ENCODE peak calls at places on chromosome 10, in seven cellular contexts. One of them, this sample, is unnamed.

GRCh38 chr10:16520900-16521299 is 779 bp downstream of the C1QL3 start:
- DNase-seq in germinal center: peak; percentile 14
- DNase-seq in amygdala: no peak
- DNase-seq in AG08395: peak; percentile 20
- DNase-seq in occipital lobe: peak; percentile 3
- DNase-seq in osteocyte: no peak
- DNase-seq in lower lobe of right lung: no peak
- DNase-seq in this sample: no peak

GRCh38 chr10:28585076-28585475 is 52.2 kb downstream of the WAC start:
- DNase-seq in occipital lobe: no peak
- DNase-seq in germinal center: no peak
- DNase-seq in lower lobe of right lung: no peak
- DNase-seq in osteocyte: no peak
- DNase-seq in AG08395: no peak
- DNase-seq in amygdala: no peak
- DNase-seq in this sample: no peak

GRCh38 chr10:120433176-120433575 is 23.9 kb upstream of the PLPP4 start:
- DNase-seq in AG08395: no peak
- DNase-seq in amygdala: no peak
- DNase-seq in occipital lobe: no peak
- DNase-seq in lower lobe of right lung: no peak
- DNase-seq in osteocyte: no peak
- DNase-seq in germinal center: no peak
- DNase-seq in this sample: no peak

GRCh38 chr10:70651661-70652060 is 20.6 kb upstream of the ADAMTS14 start:
- DNase-seq in AG08395: no peak
- DNase-seq in occipital lobe: no peak
- DNase-seq in amygdala: no peak
- DNase-seq in lower lobe of right lung: no peak
- DNase-seq in osteocyte: no peak
- DNase-seq in germinal center: no peak
- DNase-seq in this sample: no peak

GRCh38 chr10:107075117-107075516 is 89.4 kb downstream of the SORCS1 start:
- DNase-seq in occipital lobe: no peak
- DNase-seq in amygdala: no peak
- DNase-seq in lower lobe of right lung: no peak
- DNase-seq in germinal center: no peak
- DNase-seq in AG08395: no peak
- DNase-seq in osteocyte: no peak
- DNase-seq in this sample: no peak

GRCh38 chr10:97601268-97602215 is 12.0 kb downstream of the C10orf62 start:
- DNase-seq in germinal center: no peak
- DNase-seq in amygdala: peak; percentile 6
- DNase-seq in occipital lobe: no peak
- DNase-seq in lower lobe of right lung: no peak
- DNase-seq in AG08395: no peak
- DNase-seq in osteocyte: no peak
- DNase-seq in this sample: no peak

GRCh38 chr10:132784582-132785432 is 1.1 kb downstream of the NKX6-2 start:
- DNase-seq in AG08395: no peak
- DNase-seq in lower lobe of right lung: no peak
- DNase-seq in osteocyte: no peak
- DNase-seq in occipital lobe: no peak
- DNase-seq in amygdala: no peak
- DNase-seq in germinal center: no peak
- DNase-seq in this sample: no peak

GRCh38 chr10:3805227-3805790 is 20.3 kb upstream of the KLF6 start:
- DNase-seq in lower lobe of right lung: no peak
- DNase-seq in germinal center: peak; percentile 61
- DNase-seq in osteocyte: no peak
- DNase-seq in AG08395: peak; percentile 76
- DNase-seq in occipital lobe: no peak
- DNase-seq in amygdala: no peak
- DNase-seq in this sample: peak; percentile 86

GRCh38 chr10:129966370-129966769 is 2.3 kb upstream of the EBF3 start:
- DNase-seq in osteocyte: peak; percentile 17
- DNase-seq in amygdala: no peak
- DNase-seq in lower lobe of right lung: no peak
- DNase-seq in AG08395: no peak
- DNase-seq in occipital lobe: no peak
- DNase-seq in germinal center: no peak
- DNase-seq in this sample: no peak

This sample was measured in CD14-positive monocyte.